ENCODE peak calls at places on chromosome 1, in seven cellular contexts. E, B, O, R, H, Z and D are unnamed samples.

GRCh38 chr1:20611652-20612051 is 21.6 kb upstream of the PINK1 start:
- DNase-seq in H (no peak), B (no peak), E (no peak), O (no peak), R (no peak), Z (no peak), D (no peak)

GRCh38 chr1:33169290-33170055 is 12.4 kb downstream of the TRIM62 start:
- DNase-seq in Z (no peak), R (no peak), B (no peak), O (no peak), E (no peak), H (no peak), D (no peak)

GRCh38 chr1:156471496-156472490 is 28.8 kb downstream of the MEF2D start:
- DNase-seq in Z (peak; percentile 27), O (peak; percentile 90), H (peak; percentile 62), R (no peak), B (no peak), E (peak; percentile 50), D (peak; percentile 76)

GRCh38 chr1:32963746-32964460 is 706 bp downstream of the RNF19B start:
- DNase-seq in R (no peak), Z (no peak), E (peak; percentile 29), H (peak; percentile 50), B (no peak), O (peak; percentile 72), D (peak; percentile 90)

GRCh38 chr1:220682901-220683576 is 7.1 kb upstream of the C1orf115 start:
- DNase-seq in B (no peak), R (no peak), E (no peak), O (no peak), H (no peak), Z (no peak), D (no peak)

GRCh38 chr1:151157067-151157531 is 650 bp downstream of the TNFAIP8L2 start:
- DNase-seq in O (peak; percentile 39), E (no peak), B (no peak), Z (no peak), H (no peak), R (no peak), D (no peak)

GRCh38 chr1:167060141-167061072 is 29.8 kb downstream of the GPA33 start:
- DNase-seq in R (no peak), B (no peak), Z (no peak), H (no peak), E (peak; percentile 18), O (no peak), D (no peak)

GRCh38 chr1:26288311-26288941 is 8.5 kb downstream of the SH3BGRL3 start:
- DNase-seq in O (peak; percentile 33), Z (no peak), H (no peak), R (no peak), B (no peak), E (no peak), D (peak; percentile 75)

GRCh38 chr1:62823556-62823955 is 39.6 kb downstream of the ATG4C start:
- DNase-seq in H (no peak), B (no peak), R (no peak), O (no peak), Z (no peak), E (no peak), D (no peak)

GRCh38 chr1:171126504-171126903 is 35.8 kb downstream of the FMO3 start:
- DNase-seq in Z (peak; percentile 36), R (no peak), B (no peak), E (no peak), H (no peak), O (no peak), D (no peak)

GRCh38 chr1:9062846-9063245 is 6.6 kb downstream of the SLC2A5 start:
- DNase-seq in B (no peak), O (no peak), R (no peak), Z (no peak), H (no peak), E (no peak), D (no peak)

GRCh38 chr1:86788300-86789206 is 84.2 kb downstream of the SH3GLB1 start:
- DNase-seq in B (no peak), Z (peak; percentile 45), O (no peak), E (peak; percentile 19), R (no peak), H (peak; percentile 22), D (peak; percentile 78)

GRCh38 chr1:229148041-229148671 is 122.8 kb upstream of the RAB4A start:
- DNase-seq in E (no peak), R (no peak), H (no peak), Z (no peak), B (peak; percentile 15), O (no peak), D (no peak)

GRCh38 chr1:200979574-200980451 is 43.7 kb downstream of the KIF21B start:
- DNase-seq in O (peak; percentile 53), R (no peak), B (peak; percentile 47), Z (no peak), H (no peak), E (peak; percentile 57), D (no peak)

GRCh38 chr1:193558491-193559028 is 372.1 kb upstream of the B3GALT2 start:
- DNase-seq in Z (peak; percentile 46), O (no peak), B (no peak), R (no peak), H (peak; percentile 21), E (peak; percentile 60), D (no peak)

GRCh38 chr1:12121212-12122000 is 45.4 kb upstream of the TNFRSF1B start:
- DNase-seq in H (no peak), E (no peak), R (no peak), O (no peak), B (no peak), Z (no peak), D (no peak)

GRCh38 chr1:218371927-218372672 is 27.0 kb downstream of the TGFB2 start:
- DNase-seq in H (peak; percentile 38), E (no peak), B (no peak), O (no peak), Z (peak; percentile 48), R (no peak), D (no peak)

GRCh38 chr1:2786329-2787162 is 14.9 kb downstream of the TTC34 start:
- DNase-seq in R (no peak), O (peak; percentile 57), H (peak; percentile 32), B (no peak), E (no peak), Z (peak; percentile 12), D (peak; percentile 80)

GRCh38 chr1:61448934-61449368 is 276.0 kb downstream of the TM2D1 start:
- DNase-seq in H (peak; percentile 81), Z (peak; percentile 90), B (no peak), O (peak; percentile 37), R (no peak), E (no peak), D (peak; percentile 93)

GRCh38 chr1:68204965-68205630 is 27.2 kb downstream of the WLS start:
- DNase-seq in B (no peak), R (no peak), Z (no peak), E (no peak), H (no peak), O (no peak), D (no peak)
- H3K4me3 ChIP-seq in B (no peak overlapping the region), R (no peak overlapping the region), Z (no peak overlapping the region), E (no peak overlapping the region), H (no peak overlapping the region), O (no peak overlapping the region), D (no peak overlapping the region)

GRCh38 chr1:116827607-116828125 is 73.4 kb downstream of the CD2 start:
- DNase-seq in Z (no peak), R (no peak), B (no peak), O (no peak), H (no peak), E (no peak), D (no peak)

GRCh38 chr1:116825735-116826438 is 71.7 kb downstream of the CD2 start:
- DNase-seq in R (no peak), B (no peak), H (no peak), E (no peak), Z (no peak), O (peak; percentile 88), D (no peak)

GRCh38 chr1:116825400-116825734 is 71.1 kb downstream of the CD2 start:
- DNase-seq in H (no peak), R (no peak), E (no peak), B (no peak), Z (no peak), O (peak; percentile 65), D (no peak)

GRCh38 chr1:116824631-116825399 is 70.6 kb downstream of the CD2 start:
- DNase-seq in E (no peak), R (no peak), B (no peak), O (no peak), H (no peak), Z (no peak), D (no peak)

DNA sequence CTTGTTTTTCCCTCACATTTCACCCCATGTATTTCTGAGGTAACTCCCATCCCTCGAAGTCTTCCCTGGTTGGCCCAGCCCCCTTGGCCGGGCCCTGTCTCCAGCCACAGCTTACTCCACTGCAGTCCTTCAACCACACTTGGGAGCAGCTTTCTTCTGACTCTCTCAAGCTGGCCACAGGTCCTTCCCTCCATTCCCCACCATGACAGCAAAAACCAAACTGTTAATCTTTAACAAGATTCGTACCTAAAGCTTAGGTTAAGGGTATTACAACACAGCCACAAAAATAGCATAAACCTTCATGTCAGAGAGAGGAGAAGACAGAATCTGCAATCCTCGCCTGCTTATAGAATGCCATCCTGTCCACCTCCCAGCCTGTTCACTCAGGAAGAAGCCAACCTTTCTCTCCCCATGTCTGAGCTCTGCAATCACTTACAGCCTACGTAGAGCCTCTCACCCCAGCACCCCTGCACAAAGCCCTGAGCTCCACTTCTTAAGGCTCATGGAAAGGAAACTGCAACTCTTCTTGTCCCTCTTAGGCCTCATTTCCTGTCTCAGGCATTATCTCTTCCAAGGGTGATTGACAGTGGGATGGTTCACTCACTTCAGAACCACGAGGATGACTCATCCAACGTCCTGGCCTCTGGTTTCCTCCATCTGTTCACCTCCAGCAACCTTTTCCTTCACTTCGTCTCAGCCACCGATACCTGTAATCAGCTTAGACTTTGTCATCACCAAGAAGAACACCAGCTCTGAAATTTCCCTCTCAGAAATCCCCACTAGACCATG is 72.8 kb downstream of the CD2 start:
- DNase-seq in E (peak; percentile 18), H (no peak), B (no peak), O (no peak), Z (no peak), R (peak; percentile 97), D (no peak)
- TF ChIP-seq EP300 in E (no peak), H (no peak), B (no peak), O (no peak), Z (no peak), R (peak; percentile 17), D (no peak)

GRCh38 chr1:205600085-205600484 is 31.7 kb downstream of the ELK4 start:
- DNase-seq in Z (no peak), R (no peak), H (no peak), O (no peak), B (no peak), E (no peak), D (no peak)

GRCh38 chr1:205598841-205599666 is 32.8 kb downstream of the ELK4 start:
- DNase-seq in O (peak; percentile 51), E (no peak), H (peak; percentile 81), R (no peak), B (no peak), Z (no peak), D (peak; percentile 42)

GRCh38 chr1:205602118-205602517 is 29.7 kb downstream of the ELK4 start:
- DNase-seq in O (no peak), Z (no peak), B (no peak), H (no peak), E (no peak), R (no peak), D (no peak)

GRCh38 chr1:205599667-205600042 is 32.2 kb downstream of the ELK4 start:
- DNase-seq in R (no peak), Z (no peak), O (no peak), E (no peak), B (no peak), H (no peak), D (no peak)

GRCh38 chr1:205601209-205601608 is 30.6 kb downstream of the ELK4 start:
- DNase-seq in Z (no peak), B (no peak), R (no peak), E (no peak), H (no peak), O (no peak), D (no peak)
- TF ChIP-seq POLR2A in Z (no peak), B (no peak), R (no peak), E (no peak), H (no peak), O (no peak), D (no peak)

GRCh38 chr1:226675720-226676357 is 63.2 kb downstream of the ITPKB start:
- DNase-seq in H (no peak), B (no peak), E (no peak), R (no peak), Z (no peak), O (no peak), D (no peak)
- H3K4me3 ChIP-seq in H (no peak overlapping the region), B (no peak overlapping the region), E (no peak overlapping the region), R (peak overlapping the region; percentile 30), Z (no peak overlapping the region), O (no peak overlapping the region), D (no peak overlapping the region)